ENCODE peak calls at places on chromosomes 13 and 19, in eight cellular contexts. X is suprapubic skin, F is right atrium auricular region, A is small intestine, H is heart left ventricle, L is uterus, M is gastrocnemius medialis, P is A673. D is an unnamed sample.

GRCh38 chr19:15846923-15847322 is 31.5 kb upstream of the OR10H1 start:
- DNase-seq in X (no peak), F (no peak), A (no peak), H (no peak), L (no peak), M (no peak), P (no peak), D (no peak)

GRCh38 chr13:58994077-58994476 is 1169.7 kb downstream of the DIAPH3 start:
- DNase-seq in X (no peak), F (no peak), A (no peak), H (no peak), L (no peak), M (no peak), P (peak; percentile 36), D (no peak)

GRCh38 chr19:44308011-44308410 is 3.2 kb upstream of the ZNF235 start:
- DNase-seq in X (no peak), F (no peak), A (no peak), H (no peak), L (no peak), M (no peak), P (no peak), D (no peak)

GRCh38 chr19:11656535-11656934 is 59.3 kb downstream of the ZNF627 start:
- DNase-seq in X (no peak), F (no peak), A (no peak), H (no peak), L (no peak), M (no peak), P (no peak), D (no peak)

GRCh38 chr19:50890422-50891252 is 17.4 kb downstream of the KLK2 start:
- DNase-seq in X (no peak), F (no peak), A (no peak), H (no peak), L (no peak), M (no peak), P (no peak), D (no peak)

GRCh38 chr13:27658569-27658968 is 36.9 kb downstream of the POLR1D start:
- DNase-seq in X (no peak), F (no peak), A (no peak), H (no peak), L (no peak), M (no peak), P (peak; percentile 12), D (no peak)

GRCh38 chr13:28718538-28719226 is at the start of gene SLC46A3:
- DNase-seq in X (peak; percentile 98), F (peak; percentile 98), A (peak; percentile 95), H (peak; percentile 100), L (peak; percentile 99), M (peak; percentile 98), P (peak; percentile 96), D (peak; percentile 74)

GRCh38 chr19:17089238-17089637 is 13.7 kb downstream of the MYO9B start:
- DNase-seq in X (no peak), F (no peak), A (no peak), H (no peak), L (peak; percentile 46), M (no peak), P (no peak), D (no peak)

GRCh38 chr19:18057557-18057956 is 29.2 kb downstream of the IL12RB1 start:
- DNase-seq in X (no peak), F (no peak), A (no peak), H (no peak), L (no peak), M (peak; percentile 74), P (no peak), D (no peak)

GRCh38 chr13:90545070-90545840 is 802.2 kb upstream of the MIR17HG start:
- DNase-seq in X (no peak), F (no peak), A (peak; percentile 5), H (no peak), L (no peak), M (no peak), P (no peak), D (no peak)

GRCh38 chr13:43041368-43041921 is 18.1 kb downstream of the DNAJC15 start:
- DNase-seq in X (no peak), F (no peak), A (peak; percentile 26), H (no peak), L (no peak), M (no peak), P (no peak), D (no peak)

GRCh38 chr19:56076413-56076998 is 44.6 kb downstream of the ZNF787 start:
- DNase-seq in X (no peak), F (no peak), A (peak; percentile 60), H (no peak), L (peak; percentile 44), M (no peak), P (peak; percentile 62), D (no peak)

GRCh38 chr13:30892966-30893365 is 13.1 kb upstream of the MEDAG start:
- DNase-seq in X (peak; percentile 89), F (peak; percentile 88), A (no peak), H (no peak), L (peak; percentile 78), M (no peak), P (peak; percentile 53), D (no peak)

GRCh38 chr13:40208517-40208916 is 457.9 kb downstream of the FOXO1 start:
- DNase-seq in X (no peak), F (no peak), A (no peak), H (no peak), L (no peak), M (no peak), P (no peak), D (no peak)

GRCh38 chr13:32530841-32531253 is 7.7 kb downstream of the N4BP2L2 start:
- DNase-seq in X (no peak), F (no peak), A (peak; percentile 69), H (no peak), L (no peak), M (peak; percentile 21), P (peak; percentile 8), D (no peak)

GRCh38 chr13:28313579-28313978 is 175.2 kb downstream of the PAN3 start:
- DNase-seq in X (no peak), F (no peak), A (no peak), H (no peak), L (no peak), M (no peak), P (peak; percentile 70), D (no peak)

GRCh38 chr13:27425918-27426630 is 1.7 kb downstream of the GTF3A start:
- DNase-seq in X (peak; percentile 88), F (peak; percentile 84), A (peak; percentile 95), H (peak; percentile 77), L (peak; percentile 39), M (peak; percentile 80), P (peak; percentile 64), D (peak; percentile 55)

GRCh38 chr19:53365899-53366493 is 491 bp downstream of the ZNF525 start:
- DNase-seq in X (no peak), F (no peak), A (no peak), H (no peak), L (no peak), M (no peak), P (no peak), D (no peak)

GRCh38 chr19:56884481-56884880 is 44.0 kb upstream of the PEG3 start:
- DNase-seq in X (no peak), F (no peak), A (no peak), H (no peak), L (no peak), M (no peak), P (no peak), D (no peak)

DNA sequence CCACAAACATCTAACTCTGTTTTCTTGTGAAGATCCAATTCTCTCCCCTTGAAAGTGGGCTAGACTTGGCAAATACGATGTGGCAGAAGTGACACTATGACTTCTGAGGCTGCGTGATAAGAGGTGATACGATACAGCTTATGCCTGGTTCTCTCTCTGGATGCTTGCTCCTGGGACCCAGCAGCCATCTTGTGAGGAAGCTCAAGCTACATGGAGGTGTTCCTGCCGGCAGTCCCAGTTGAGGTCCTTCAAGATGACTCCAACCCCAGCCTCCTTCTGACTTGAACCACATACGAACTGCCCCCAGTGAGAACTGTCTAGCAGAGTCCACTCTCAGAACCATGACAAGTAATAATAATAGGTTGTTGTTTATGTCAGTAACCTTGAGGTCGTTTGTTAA is 10.7 kb upstream of the FEM1A start:
- DNase-seq in X (no peak), F (no peak), A (no peak), H (no peak), L (no peak), M (no peak), P (no peak), D (no peak)
- H3K27ac ChIP-seq in X (no peak overlapping the region), F (no peak overlapping the region), A (no peak overlapping the region), H (no peak overlapping the region), L (no peak overlapping the region), M (no peak overlapping the region), P (no peak overlapping the region), D (no peak overlapping the region)

GRCh38 chr19:38693380-38694223 is 46.2 kb downstream of the ACTN4 start:
- DNase-seq in X (no peak), F (no peak), A (peak; percentile 71), H (no peak), L (no peak), M (no peak), P (peak; percentile 77), D (no peak)
- H3K4me1 ChIP-seq in X (peaks cover 97% of the 10 kb centered on the region), F (peaks cover 100% of the 10 kb centered on the region), A (peaks cover 20% of the 10 kb centered on the region), H (peaks cover 77% of the 10 kb centered on the region), L (peaks cover 21% of the 10 kb centered on the region), M (peaks cover 92% of the 10 kb centered on the region), P (peaks cover 19% of the 10 kb centered on the region), D (peaks cover 60% of the 10 kb centered on the region)

GRCh38 chr19:46788968-46789338 is 559 bp upstream of the SLC1A5 start:
- DNase-seq in X (no peak), F (no peak), A (no peak), H (no peak), L (no peak), M (no peak), P (no peak), D (no peak)
- H3K4me3 ChIP-seq in X (peak overlapping the region; percentile 95), F (no peak overlapping the region), A (no peak overlapping the region), H (peak overlapping the region; percentile 65), L (no peak overlapping the region), M (peak overlapping the region; percentile 65), P (no peak overlapping the region), D (no peak overlapping the region)

GRCh38 chr19:5436948-5437306 is 18.3 kb upstream of the ZNRF4 start:
- DNase-seq in X (no peak), F (no peak), A (no peak), H (peak; percentile 40), L (no peak), M (no peak), P (no peak), D (no peak)
- H3K27ac ChIP-seq in X (no peak overlapping the region), F (no peak overlapping the region), A (no peak overlapping the region), H (no peak overlapping the region), L (no peak overlapping the region), M (no peak overlapping the region), P (no peak overlapping the region), D (no peak overlapping the region)